ENCODE peak calls at places on chromosomes 1 and 21, in six cellular contexts. N is PC-3; U is colonic mucosa; J is CD8-positive, alpha-beta T cell; X is sigmoid colon; S is transverse colon. L is an unnamed sample.

GRCh38 chr1:159953866-159954515 is at the start of gene SLAMF9:
- DNase-seq in N (peak; percentile 92), U (no peak), J (no peak), X (no peak), S (no peak), L (no peak)

GRCh38 chr1:48107516-48107915 is 110.3 kb upstream of the TRABD2B start:
- DNase-seq in N (no peak), U (no peak), J (no peak), X (no peak), S (no peak), L (no peak)

GRCh38 chr1:218481116-218481775 is 136.1 kb downstream of the TGFB2 start:
- DNase-seq in N (peak; percentile 65), U (no peak), J (no peak), X (no peak), S (no peak), L (no peak)

GRCh38 chr1:168372857-168373520 is 92.3 kb downstream of the TBX19 start:
- DNase-seq in N (no peak), U (no peak), J (no peak), X (no peak), S (no peak), L (peak; percentile 56)

GRCh38 chr1:234300096-234300495 is 73.2 kb upstream of the COA6 start:
- DNase-seq in N (no peak), U (no peak), J (no peak), X (no peak), S (no peak), L (no peak)

GRCh38 chr21:32237021-32237420 is 41.8 kb downstream of the MIS18A start:
- DNase-seq in N (no peak), U (no peak), J (no peak), X (no peak), S (no peak), L (no peak)

GRCh38 chr1:210910020-210910575 is 223.8 kb downstream of the KCNH1 start:
- DNase-seq in N (no peak), U (no peak), J (no peak), X (no peak), S (no peak), L (no peak)

GRCh38 chr1:2496087-2496622 is 20.1 kb downstream of the PLCH2 start:
- DNase-seq in N (no peak), U (no peak), J (peak; percentile 48), X (no peak), S (peak; percentile 19), L (no peak)

GRCh38 chr1:118487091-118487490 is 302.1 kb upstream of the SPAG17 start:
- DNase-seq in N (no peak), U (no peak), J (no peak), X (no peak), S (no peak), L (no peak)

GRCh38 chr1:17429183-17429582 is 10.3 kb downstream of the RCC2 start:
- DNase-seq in N (no peak), U (no peak), J (no peak), X (no peak), S (no peak), L (no peak)

GRCh38 chr1:41394918-41395598 is 33.8 kb downstream of the FOXO6 start:
- DNase-seq in N (no peak), U (no peak), J (no peak), X (peak; percentile 45), S (no peak), L (peak; percentile 26)

GRCh38 chr21:44867999-44868700 is 5.3 kb downstream of the PTTG1IP start:
- DNase-seq in N (no peak), U (no peak), J (peak; percentile 69), X (peak; percentile 60), S (no peak), L (no peak)

GRCh38 chr21:15293251-15293650 is 228.5 kb upstream of the NRIP1 start:
- DNase-seq in N (peak; percentile 94), U (no peak), J (no peak), X (no peak), S (no peak), L (no peak)

GRCh38 chr1:7329868-7330615 is 441.1 kb upstream of the VAMP3 start:
- DNase-seq in N (no peak), U (peak; percentile 7), J (no peak), X (no peak), S (no peak), L (no peak)

GRCh38 chr1:89799495-89799894 is 21.3 kb upstream of the LRRC8D start:
- DNase-seq in N (peak; percentile 67), U (no peak), J (no peak), X (no peak), S (no peak), L (no peak)

GRCh38 chr21:46264046-46264689 is 21.2 kb downstream of the MCM3AP start:
- DNase-seq in N (no peak), U (no peak), J (no peak), X (no peak), S (no peak), L (no peak)

GRCh38 chr1:245704765-245705164 is 550.0 kb downstream of the KIF26B start:
- DNase-seq in N (peak; percentile 91), U (no peak), J (no peak), X (no peak), S (no peak), L (no peak)

GRCh38 chr1:3283849-3284248 is 170.6 kb upstream of the ARHGEF16 start:
- DNase-seq in N (peak; percentile 20), U (peak; percentile 28), J (no peak), X (no peak), S (peak; percentile 16), L (peak; percentile 39)

GRCh38 chr1:224524679-224525078 is 90.1 kb upstream of the WDR26 start:
- DNase-seq in N (peak; percentile 61), U (no peak), J (no peak), X (no peak), S (no peak), L (no peak)

GRCh38 chr1:944341-945325 is 14.4 kb downstream of the NOC2L start:
- DNase-seq in N (no peak), U (no peak), J (no peak), X (no peak), S (no peak), L (peak; percentile 95)

GRCh38 chr1:207050428-207050767 is 610 bp downstream of the YOD1 start:
- DNase-seq in N (no peak), U (peak; percentile 52), J (peak; percentile 46), X (no peak), S (no peak), L (no peak)

GRCh38 chr1:30908446-30908885 is at the start of gene SDC3:
- DNase-seq in N (peak; percentile 49), U (no peak), J (no peak), X (no peak), S (peak; percentile 27), L (no peak)

GRCh38 chr1:180193371-180194047 is 36.6 kb upstream of the LHX4 start:
- DNase-seq in N (no peak), U (peak; percentile 61), J (no peak), X (no peak), S (peak; percentile 15), L (no peak)

GRCh38 chr1:178613271-178613945 is 100.5 kb downstream of the TEX35 start:
- DNase-seq in N (no peak), U (no peak), J (no peak), X (no peak), S (no peak), L (no peak)

GRCh38 chr1:6343506-6344405 is 49.8 kb downstream of the ACOT7 start:
- DNase-seq in N (peak; percentile 100), U (peak; percentile 92), J (peak; percentile 47), X (peak; percentile 76), S (peak; percentile 87), L (peak; percentile 68)

GRCh38 chr1:51418384-51418959 is 88.1 kb upstream of the TTC39A start:
- DNase-seq in N (no peak), U (no peak), J (no peak), X (no peak), S (no peak), L (no peak)

GRCh38 chr1:65525297-65526048 is 105.0 kb downstream of the LEPR start:
- DNase-seq in N (no peak), U (no peak), J (peak; percentile 15), X (peak; percentile 61), S (no peak), L (peak; percentile 4)

GRCh38 chr1:25617626-25618432 is 1.2 kb downstream of the MAN1C1 start:
- DNase-seq in N (no peak), U (no peak), J (no peak), X (peak; percentile 77), S (no peak), L (no peak)

GRCh38 chr1:25620701-25621350 is 4.2 kb downstream of the MAN1C1 start:
- DNase-seq in N (no peak), U (no peak), J (no peak), X (no peak), S (no peak), L (no peak)

GRCh38 chr1:25620211-25620610 is 3.6 kb downstream of the MAN1C1 start:
- DNase-seq in N (no peak), U (no peak), J (no peak), X (no peak), S (no peak), L (no peak)

GRCh38 chr1:25618433-25618808 is 1.8 kb downstream of the MAN1C1 start:
- DNase-seq in N (no peak), U (no peak), J (no peak), X (no peak), S (no peak), L (no peak)

GRCh38 chr1:25619101-25619890 is 2.7 kb downstream of the MAN1C1 start:
- DNase-seq in N (peak; percentile 19), U (peak; percentile 36), J (peak; percentile 42), X (no peak), S (no peak), L (peak; percentile 57)
- H3K4me3 ChIP-seq in N (no peak overlapping the region), U (no peak overlapping the region), J (peak overlapping the region; percentile 57), X (peak overlapping the region; percentile 73), S (no peak overlapping the region), L (no peak overlapping the region)

GRCh38 chr1:247400685-247401084 is 15.3 kb upstream of the NLRP3 start:
- DNase-seq in N (no peak), U (no peak), J (no peak), X (no peak), S (no peak), L (no peak)
- TF ChIP-seq CTCF in N (peak; percentile 62), U (no peak), J (no peak), X (no peak), S (no peak), L (no peak)

GRCh38 chr1:90836345-90836679 is 119.2 kb upstream of the BARHL2 start:
- DNase-seq in N (no peak), U (no peak), J (no peak), X (no peak), S (no peak), L (no peak)

GRCh38 chr1:90837420-90837819 is 120.3 kb upstream of the BARHL2 start:
- DNase-seq in N (no peak), U (no peak), J (no peak), X (no peak), S (no peak), L (no peak)

GRCh38 chr1:90834354-90835171 is 117.5 kb upstream of the BARHL2 start:
- DNase-seq in N (no peak), U (no peak), J (no peak), X (no peak), S (no peak), L (no peak)

GRCh38 chr1:90835172-90835660 is 118.1 kb upstream of the BARHL2 start:
- DNase-seq in N (no peak), U (no peak), J (no peak), X (no peak), S (no peak), L (no peak)

GRCh38 chr1:90835661-90836344 is 118.7 kb upstream of the BARHL2 start:
- DNase-seq in N (no peak), U (no peak), J (no peak), X (peak; percentile 65), S (no peak), L (no peak)
- H3K27me3 ChIP-seq in N (peaks cover 72% of the 10 kb centered on the region), U (peaks cover 48% of the 10 kb centered on the region), J (peaks cover 70% of the 10 kb centered on the region), X (peaks cover 98% of the 10 kb centered on the region), S (peaks cover 100% of the 10 kb centered on the region), L (peaks cover 40% of the 10 kb centered on the region)

GRCh38 chr1:111666828-111667227 is 47.2 kb downstream of the RAP1A start:
- DNase-seq in N (no peak), U (no peak), J (no peak), X (no peak), S (no peak), L (no peak)
- H3K4me3 ChIP-seq in N (no peak overlapping the region), U (no peak overlapping the region), J (no peak overlapping the region), X (no peak overlapping the region), S (no peak overlapping the region), L (no peak overlapping the region)

L was measured in BE2C.